ENCODE peak calls at places on chromosomes 12 and 14, in five cellular contexts. One of them, this sample, is unnamed. For H3K4me1, the result is how much of the 10 kb centered on the place peaks cover.

GRCh38 chr14:39368261-39368959 is 63.8 kb downstream of the FBXO33 start:
- DNase-seq in fibroblast of lung: peak
- DNase-seq in ascending aorta: no peak
- DNase-seq in osteoblast: peak
- DNase-seq in heart left ventricle: no peak
- DNase-seq in this sample: peak

GRCh38 chr14:101362529-101363260 is 198.6 kb upstream of the DIO3 start:
- DNase-seq in fibroblast of lung: no peak
- DNase-seq in ascending aorta: no peak
- DNase-seq in osteoblast: no peak
- DNase-seq in heart left ventricle: no peak
- DNase-seq in this sample: no peak

GRCh38 chr14:66117600-66117999 is 368.6 kb upstream of the CCDC196 start:
- DNase-seq in fibroblast of lung: peak
- DNase-seq in ascending aorta: no peak
- DNase-seq in osteoblast: peak
- DNase-seq in heart left ventricle: no peak
- DNase-seq in this sample: no peak

GRCh38 chr14:54211562-54212308 is 185.1 kb upstream of the CDKN3 start:
- DNase-seq in fibroblast of lung: peak
- DNase-seq in ascending aorta: no peak
- DNase-seq in osteoblast: peak
- DNase-seq in heart left ventricle: no peak
- DNase-seq in this sample: no peak

GRCh38 chr12:52347546-52348510 is 19.5 kb downstream of the KRT85 start:
- DNase-seq in fibroblast of lung: no peak
- DNase-seq in ascending aorta: no peak
- DNase-seq in osteoblast: peak
- DNase-seq in heart left ventricle: no peak
- DNase-seq in this sample: no peak

GRCh38 chr12:118436002-118436724 is 59.8 kb downstream of the SUDS3 start:
- DNase-seq in fibroblast of lung: no peak
- DNase-seq in ascending aorta: no peak
- DNase-seq in osteoblast: no peak
- DNase-seq in heart left ventricle: no peak
- DNase-seq in this sample: no peak

GRCh38 chr14:84029246-84029645 is 1500.7 kb upstream of the FLRT2 start:
- DNase-seq in fibroblast of lung: no peak
- DNase-seq in ascending aorta: no peak
- DNase-seq in osteoblast: no peak
- DNase-seq in heart left ventricle: no peak
- DNase-seq in this sample: no peak

GRCh38 chr12:89750821-89751227 is 42.2 kb upstream of the ATP2B1 start:
- DNase-seq in fibroblast of lung: peak
- DNase-seq in ascending aorta: no peak
- DNase-seq in osteoblast: peak
- DNase-seq in heart left ventricle: no peak
- DNase-seq in this sample: no peak

GRCh38 chr12:1515010-1515409 is 79.4 kb downstream of the FBXL14 start:
- DNase-seq in fibroblast of lung: no peak
- DNase-seq in ascending aorta: no peak
- DNase-seq in osteoblast: no peak
- DNase-seq in heart left ventricle: no peak
- DNase-seq in this sample: no peak

GRCh38 chr14:55707365-55707804 is 127.4 kb downstream of the KTN1 start:
- DNase-seq in fibroblast of lung: peak
- DNase-seq in ascending aorta: no peak
- DNase-seq in osteoblast: no peak
- DNase-seq in heart left ventricle: no peak
- DNase-seq in this sample: peak
- TF ChIP-seq CTCF in fibroblast of lung: peak
- TF ChIP-seq CTCF in ascending aorta: peak
- TF ChIP-seq CTCF in osteoblast: peak
- TF ChIP-seq CTCF in heart left ventricle: peak
- TF ChIP-seq CTCF in this sample: peak

DNA sequence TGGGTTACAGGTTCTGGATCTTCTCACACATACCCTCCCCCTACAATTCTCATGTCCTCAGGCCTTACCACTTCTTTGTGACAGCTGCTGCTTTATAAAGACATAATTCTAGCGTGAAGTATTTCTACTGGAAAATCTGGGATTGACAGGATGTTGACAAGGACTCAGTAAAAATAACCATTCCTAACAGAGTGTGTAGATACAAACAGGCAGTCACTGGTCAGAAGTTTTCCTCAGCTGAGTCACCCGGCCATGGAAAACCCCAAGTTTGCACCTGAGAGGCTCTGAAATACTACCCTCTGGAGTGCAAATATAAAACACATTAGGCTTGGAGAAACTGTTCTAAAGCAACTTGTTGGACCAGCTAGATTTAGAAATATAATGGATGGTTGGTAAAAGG is 54.4 kb downstream of the SPPL3 start:
- DNase-seq in fibroblast of lung: peak
- DNase-seq in ascending aorta: no peak
- DNase-seq in osteoblast: no peak
- DNase-seq in heart left ventricle: no peak
- DNase-seq in this sample: no peak
- H3K4me1 ChIP-seq in fibroblast of lung: under half
- H3K4me1 ChIP-seq in ascending aorta: under half
- H3K4me1 ChIP-seq in osteoblast: under half
- H3K4me1 ChIP-seq in heart left ventricle: under half
- H3K4me1 ChIP-seq in this sample: under half

DNA sequence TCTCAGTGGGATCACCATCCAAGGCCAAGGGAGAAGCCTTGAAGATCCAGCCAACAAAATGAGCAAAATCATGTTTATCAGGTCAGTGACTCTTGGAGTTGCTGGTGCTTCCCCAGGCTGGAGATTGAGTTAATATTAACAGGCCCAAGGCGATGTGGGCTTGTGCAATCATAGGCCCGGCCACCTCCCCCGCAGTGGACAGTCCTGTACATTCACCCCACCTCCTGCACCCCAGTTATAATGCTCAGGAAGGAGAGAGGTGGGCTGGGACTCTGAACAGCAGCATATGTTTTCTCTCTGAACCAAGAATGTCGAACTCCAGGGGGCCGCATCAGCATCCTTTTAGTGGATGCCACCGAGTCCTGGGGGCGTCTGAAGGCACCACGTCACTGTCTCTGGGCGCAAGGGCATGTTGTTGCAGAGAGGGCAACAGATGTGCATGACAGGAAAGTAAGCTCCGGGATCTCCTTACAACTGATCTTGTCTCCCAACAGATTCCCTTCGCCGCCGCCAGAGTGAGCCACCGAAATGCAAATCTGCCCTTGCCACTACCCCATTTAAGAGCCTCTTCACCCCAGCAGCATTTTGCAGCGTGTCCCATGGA is 32.2 kb upstream of the SERPINA6 start:
- DNase-seq in fibroblast of lung: peak
- DNase-seq in ascending aorta: peak
- DNase-seq in osteoblast: peak
- DNase-seq in heart left ventricle: no peak
- DNase-seq in this sample: peak
- TF ChIP-seq CTCF in fibroblast of lung: peak
- TF ChIP-seq CTCF in ascending aorta: no peak
- TF ChIP-seq CTCF in osteoblast: peak
- TF ChIP-seq CTCF in heart left ventricle: no peak
- TF ChIP-seq CTCF in this sample: peak

DNA sequence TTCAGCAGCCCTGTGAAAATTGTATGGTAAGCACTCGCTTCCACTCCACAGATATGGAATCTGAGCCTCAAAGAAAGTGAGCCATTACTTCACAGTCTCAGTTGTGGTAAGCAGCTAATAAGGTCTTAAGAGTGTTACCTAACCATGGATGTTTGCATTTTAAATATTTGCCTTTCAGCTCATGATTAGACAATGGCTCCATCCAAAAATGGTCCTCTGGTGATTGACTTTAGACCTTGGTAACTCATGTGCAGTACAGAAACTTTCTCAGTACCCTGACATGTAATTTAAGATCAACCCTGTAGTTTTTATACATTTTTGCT is 1.8 kb downstream of the A2M start:
- DNase-seq in fibroblast of lung: no peak
- DNase-seq in ascending aorta: no peak
- DNase-seq in osteoblast: no peak
- DNase-seq in heart left ventricle: no peak
- DNase-seq in this sample: no peak
- H3K4me1 ChIP-seq in fibroblast of lung: under half
- H3K4me1 ChIP-seq in ascending aorta: under half
- H3K4me1 ChIP-seq in osteoblast: under half
- H3K4me1 ChIP-seq in heart left ventricle: under half
- H3K4me1 ChIP-seq in this sample: under half

DNA sequence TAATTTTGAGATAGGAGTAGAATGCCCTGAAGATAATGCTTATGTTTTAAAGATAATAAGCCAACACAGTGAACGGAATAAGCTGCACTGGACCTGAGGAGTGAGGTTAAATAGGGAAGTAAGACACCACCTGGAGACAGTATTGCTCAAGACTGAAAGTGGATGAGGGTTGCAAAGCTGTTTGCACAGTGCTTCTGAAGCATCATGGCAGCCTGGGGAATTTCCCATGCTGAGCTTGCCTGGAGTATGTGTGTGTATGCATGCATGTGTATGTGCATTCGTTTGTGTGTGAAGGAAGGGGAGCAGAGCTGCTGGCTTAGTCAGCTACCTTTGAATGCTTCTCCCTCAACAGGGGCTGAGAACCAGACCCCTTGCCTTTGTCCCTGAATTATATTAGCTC is 35.8 kb downstream of the BHLHE41 start:
- DNase-seq in fibroblast of lung: no peak
- DNase-seq in ascending aorta: no peak
- DNase-seq in osteoblast: no peak
- DNase-seq in heart left ventricle: no peak
- DNase-seq in this sample: peak
- TF ChIP-seq CTCF in fibroblast of lung: no peak
- TF ChIP-seq CTCF in ascending aorta: no peak
- TF ChIP-seq CTCF in osteoblast: no peak
- TF ChIP-seq CTCF in heart left ventricle: no peak
- TF ChIP-seq CTCF in this sample: no peak

GRCh38 chr14:33363687-33364086 is 425.0 kb downstream of the NPAS3 start:
- DNase-seq in fibroblast of lung: peak
- DNase-seq in ascending aorta: no peak
- DNase-seq in osteoblast: no peak
- DNase-seq in heart left ventricle: no peak
- DNase-seq in this sample: no peak
- H3K4me1 ChIP-seq in fibroblast of lung: under half
- H3K4me1 ChIP-seq in ascending aorta: under half
- H3K4me1 ChIP-seq in osteoblast: under half
- H3K4me1 ChIP-seq in heart left ventricle: under half
- H3K4me1 ChIP-seq in this sample: under half

GRCh38 chr12:107547421-107547820 is 138.2 kb upstream of the PWP1 start:
- DNase-seq in fibroblast of lung: no peak
- DNase-seq in ascending aorta: no peak
- DNase-seq in osteoblast: no peak
- DNase-seq in heart left ventricle: no peak
- DNase-seq in this sample: no peak

GRCh38 chr12:107545737-107546363 is 139.7 kb upstream of the PWP1 start:
- DNase-seq in fibroblast of lung: no peak
- DNase-seq in ascending aorta: no peak
- DNase-seq in osteoblast: no peak
- DNase-seq in heart left ventricle: no peak
- DNase-seq in this sample: no peak

GRCh38 chr12:107544947-107545346 is 140.7 kb upstream of the PWP1 start:
- DNase-seq in fibroblast of lung: peak
- DNase-seq in ascending aorta: no peak
- DNase-seq in osteoblast: no peak
- DNase-seq in heart left ventricle: no peak
- DNase-seq in this sample: no peak

GRCh38 chr12:107541001-107541400 is 144.6 kb upstream of the PWP1 start:
- DNase-seq in fibroblast of lung: no peak
- DNase-seq in ascending aorta: no peak
- DNase-seq in osteoblast: no peak
- DNase-seq in heart left ventricle: no peak
- DNase-seq in this sample: no peak

GRCh38 chr12:107543841-107544240 is 141.8 kb upstream of the PWP1 start:
- DNase-seq in fibroblast of lung: no peak
- DNase-seq in ascending aorta: no peak
- DNase-seq in osteoblast: no peak
- DNase-seq in heart left ventricle: no peak
- DNase-seq in this sample: no peak
- TF ChIP-seq CTCF in fibroblast of lung: no peak
- TF ChIP-seq CTCF in ascending aorta: no peak
- TF ChIP-seq CTCF in osteoblast: no peak
- TF ChIP-seq CTCF in heart left ventricle: no peak
- TF ChIP-seq CTCF in this sample: no peak

GRCh38 chr14:90522585-90523191 is 125.9 kb downstream of the CALM1 start:
- DNase-seq in fibroblast of lung: peak
- DNase-seq in ascending aorta: peak
- DNase-seq in osteoblast: peak
- DNase-seq in heart left ventricle: no peak
- DNase-seq in this sample: no peak
- H3K4me1 ChIP-seq in fibroblast of lung: under half
- H3K4me1 ChIP-seq in ascending aorta: under half
- H3K4me1 ChIP-seq in osteoblast: under half
- H3K4me1 ChIP-seq in heart left ventricle: under half
- H3K4me1 ChIP-seq in this sample: under half

This sample was measured in Caco-2.